ENCODE peak calls at places on chromosomes 1 and 21, in four cellular contexts. B is GM12878, P is WTC11, J is HepG2. U is an unnamed sample.

GRCh38 chr1:17598251-17598650 is 58.8 kb downstream of the ARHGEF10L start:
- DNase-seq in B (no peak), P (no peak), J (no peak), U (no peak)

GRCh38 chr1:229253170-229253974 is 17.5 kb upstream of the RAB4A start:
- DNase-seq in B (no peak), P (no peak), J (peak), U (no peak)

GRCh38 chr1:3992103-3992556 is 92.1 kb upstream of the C1orf174 start:
- DNase-seq in B (peak), P (no peak), J (no peak), U (no peak)

GRCh38 chr1:40032240-40032891 is 8.2 kb upstream of the CAP1 start:
- DNase-seq in B (no peak), P (peak), J (peak), U (peak)

GRCh38 chr1:4056422-4056821 is 156.3 kb upstream of the C1orf174 start:
- DNase-seq in B (no peak), P (no peak), J (no peak), U (no peak)

GRCh38 chr1:109564189-109564878 is 15.9 kb downstream of the GNAI3 start:
- DNase-seq in B (no peak), P (no peak), J (no peak), U (no peak)

GRCh38 chr1:178311164-178311563 is 185.6 kb downstream of the CLEC20A start:
- DNase-seq in B (no peak), P (no peak), J (no peak), U (no peak)

GRCh38 chr1:234486858-234487830 is 8.2 kb upstream of the TARBP1 start:
- DNase-seq in B (no peak), P (no peak), J (peak), U (no peak)

GRCh38 chr1:197144570-197145325 is 1.7 kb downstream of the ASPM start:
- DNase-seq in B (no peak), P (no peak), J (peak), U (peak)

GRCh38 chr1:84780000-84780716 is 89.9 kb upstream of the SSX2IP start:
- DNase-seq in B (no peak), P (no peak), J (no peak), U (no peak)

GRCh38 chr1:101108123-101108522 is 82.5 kb upstream of the DPH5 start:
- DNase-seq in B (no peak), P (no peak), J (no peak), U (no peak)

GRCh38 chr1:233722212-233722979 is 108.5 kb downstream of the KCNK1 start:
- DNase-seq in B (no peak), P (no peak), J (no peak), U (no peak)

GRCh38 chr21:37455504-37455911 is 88.9 kb downstream of the DYRK1A start:
- DNase-seq in B (no peak), P (no peak), J (no peak), U (peak)

GRCh38 chr1:155128469-155128754 is 736 bp downstream of the EFNA1 start:
- DNase-seq in B (no peak), P (no peak), J (no peak), U (no peak)

GRCh38 chr1:212529211-212529731 is 79.3 kb upstream of the ATF3 start:
- DNase-seq in B (no peak), P (no peak), J (no peak), U (no peak)

GRCh38 chr21:44258056-44258725 is 3.5 kb downstream of the DNMT3L start:
- DNase-seq in B (no peak), P (no peak), J (no peak), U (no peak)

GRCh38 chr1:10070206-10070605 is 37.4 kb downstream of the UBE4B start:
- DNase-seq in B (no peak), P (no peak), J (no peak), U (no peak)

GRCh38 chr21:44850208-44850800 is 23.2 kb downstream of the PTTG1IP start:
- DNase-seq in B (no peak), P (no peak), J (no peak), U (no peak)

GRCh38 chr1:46714976-46715375 is 3.9 kb downstream of the EFCAB14 start:
- DNase-seq in B (no peak), P (no peak), J (no peak), U (no peak)

DNA sequence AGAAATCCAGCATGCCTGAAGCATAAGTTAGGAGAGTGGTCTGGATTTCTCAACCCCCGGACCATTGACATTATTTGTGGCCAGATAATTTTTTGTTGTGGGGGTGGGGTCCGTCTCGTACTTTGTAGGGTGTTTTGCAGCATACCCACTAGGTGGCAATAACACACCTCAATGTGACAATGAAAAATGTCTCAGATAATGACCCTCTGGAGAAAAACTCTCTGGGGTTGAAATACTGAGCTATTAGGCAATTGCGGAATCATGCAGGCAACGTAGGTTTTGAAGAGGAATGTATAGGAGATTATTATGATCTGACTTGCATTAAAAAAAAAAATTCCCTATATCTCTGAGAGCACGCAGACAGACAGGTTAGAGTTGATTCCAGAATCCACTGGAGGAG is 25.3 kb upstream of the RRP15 start:
- DNase-seq in B (no peak), P (no peak), J (peak), U (peak)
- TF ChIP-seq TCF7 in B (no peak), P (no peak), J (no peak), U (no peak)

GRCh38 chr1:37811027-37811655 is 3.1 kb upstream of the YRDC start:
- DNase-seq in B (no peak), P (peak), J (peak), U (peak)
- TF ChIP-seq TCF7 in B (no peak), P (no peak), J (no peak), U (no peak)

GRCh38 chr1:42758641-42759040 is 8.2 kb downstream of the P3H1 start:
- DNase-seq in B (no peak), P (no peak), J (no peak), U (no peak)

GRCh38 chr1:42756956-42757891 is 9.6 kb downstream of the P3H1 start:
- DNase-seq in B (no peak), P (no peak), J (peak), U (peak)

GRCh38 chr1:42757892-42758275 is 8.9 kb downstream of the P3H1 start:
- DNase-seq in B (no peak), P (no peak), J (no peak), U (no peak)

GRCh38 chr1:42761567-42761966 is 5.3 kb downstream of the P3H1 start:
- DNase-seq in B (no peak), P (no peak), J (no peak), U (no peak)

GRCh38 chr1:42759114-42759513 is 7.7 kb downstream of the P3H1 start:
- DNase-seq in B (no peak), P (peak), J (no peak), U (no peak)
- TF ChIP-seq TCF7 in B (no peak), P (no peak), J (no peak), U (no peak)

GRCh38 chr1:164786980-164787833 is 228.2 kb downstream of the PBX1 start:
- DNase-seq in B (no peak), P (peak), J (peak), U (peak)
- TF ChIP-seq TCF7 in B (no peak), P (no peak), J (no peak), U (no peak)

GRCh38 chr1:247110627-247111258 is 6.6 kb upstream of the ZNF669 start:
- DNase-seq in B (no peak), P (no peak), J (no peak), U (peak)
- TF ChIP-seq TCF7 in B (no peak), P (no peak), J (no peak), U (no peak)

GRCh38 chr1:105100102-105100501 is 1350.4 kb downstream of the AMY1C start:
- DNase-seq in B (no peak), P (no peak), J (peak), U (no peak)

DNA sequence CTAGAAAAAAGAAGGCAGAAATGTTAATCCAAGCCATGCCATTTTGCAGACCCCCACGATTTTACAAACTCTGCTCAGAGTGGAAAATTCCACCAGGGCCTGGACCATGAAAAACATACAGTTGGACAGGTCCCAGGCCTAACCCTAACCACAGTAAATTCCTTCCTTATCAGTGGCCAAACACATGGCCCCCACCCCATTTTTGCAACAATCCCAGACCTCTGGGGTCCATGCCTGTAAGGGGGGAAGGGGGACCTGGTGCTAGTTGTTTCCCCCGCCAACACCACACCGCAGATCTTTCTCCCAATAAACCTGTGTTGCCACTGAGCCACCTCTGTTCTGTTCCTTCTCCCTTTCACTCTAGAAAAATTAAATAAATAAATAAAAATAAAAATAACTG is 1352.7 kb downstream of the AMY1C start:
- DNase-seq in B (no peak), P (no peak), J (no peak), U (peak)
- TF ChIP-seq TCF7 in B (no peak), P (no peak), J (no peak), U (no peak)

U was measured in K562.